ENCODE peak calls at places on chromosomes 12 and 14, in seven cellular contexts. One of them, this sample, is unnamed.

GRCh38 chr12:70994217-70994788 is 73.8 kb upstream of the PTPRR start:
- DNase-seq in MM.1S: no peak
- DNase-seq in HCT116: no peak
- DNase-seq in left ventricle myocardium inferior: no peak
- DNase-seq in mesenchymal stem cell: peak
- DNase-seq in gastrocnemius medialis: no peak
- DNase-seq in GM23248: peak
- DNase-seq in this sample: no peak

GRCh38 chr14:101358320-101358569 is 203.1 kb upstream of the DIO3 start:
- DNase-seq in left ventricle myocardium inferior: no peak
- DNase-seq in gastrocnemius medialis: no peak
- DNase-seq in mesenchymal stem cell: no peak
- DNase-seq in GM23248: no peak
- DNase-seq in MM.1S: no peak
- DNase-seq in HCT116: no peak
- DNase-seq in this sample: no peak

GRCh38 chr12:79689477-79690155 is 1.1 kb downstream of the PAWR start:
- DNase-seq in mesenchymal stem cell: peak
- DNase-seq in HCT116: no peak
- DNase-seq in MM.1S: peak
- DNase-seq in left ventricle myocardium inferior: peak
- DNase-seq in GM23248: peak
- DNase-seq in gastrocnemius medialis: no peak
- DNase-seq in this sample: no peak

GRCh38 chr14:52314521-52315354 is 626 bp downstream of the PTGER2 start:
- DNase-seq in gastrocnemius medialis: no peak
- DNase-seq in GM23248: peak
- DNase-seq in left ventricle myocardium inferior: peak
- DNase-seq in MM.1S: no peak
- DNase-seq in mesenchymal stem cell: peak
- DNase-seq in HCT116: no peak
- DNase-seq in this sample: no peak

GRCh38 chr12:130761537-130762318 is 45.6 kb upstream of the RIMBP2 start:
- DNase-seq in gastrocnemius medialis: no peak
- DNase-seq in mesenchymal stem cell: peak
- DNase-seq in HCT116: peak
- DNase-seq in MM.1S: peak
- DNase-seq in GM23248: peak
- DNase-seq in left ventricle myocardium inferior: peak
- DNase-seq in this sample: no peak

GRCh38 chr12:96233941-96234461 is 39.8 kb downstream of the ELK3 start:
- DNase-seq in HCT116: no peak
- DNase-seq in left ventricle myocardium inferior: peak
- DNase-seq in GM23248: peak
- DNase-seq in gastrocnemius medialis: peak
- DNase-seq in MM.1S: no peak
- DNase-seq in mesenchymal stem cell: no peak
- DNase-seq in this sample: no peak

GRCh38 chr14:60515244-60515695 is 6.3 kb downstream of the SIX6 start:
- DNase-seq in mesenchymal stem cell: no peak
- DNase-seq in gastrocnemius medialis: no peak
- DNase-seq in MM.1S: no peak
- DNase-seq in GM23248: no peak
- DNase-seq in left ventricle myocardium inferior: no peak
- DNase-seq in HCT116: no peak
- DNase-seq in this sample: no peak

GRCh38 chr12:17661250-17661649 is 428.7 kb downstream of the RERGL start:
- DNase-seq in left ventricle myocardium inferior: no peak
- DNase-seq in GM23248: no peak
- DNase-seq in gastrocnemius medialis: no peak
- DNase-seq in HCT116: no peak
- DNase-seq in MM.1S: no peak
- DNase-seq in mesenchymal stem cell: no peak
- DNase-seq in this sample: peak

GRCh38 chr12:50197297-50197727 is 30.1 kb upstream of the CERS5 start:
- DNase-seq in gastrocnemius medialis: no peak
- DNase-seq in GM23248: peak
- DNase-seq in HCT116: no peak
- DNase-seq in left ventricle myocardium inferior: no peak
- DNase-seq in mesenchymal stem cell: no peak
- DNase-seq in MM.1S: no peak
- DNase-seq in this sample: no peak

GRCh38 chr14:89773151-89773550 is 181.4 kb downstream of the EFCAB11 start:
- DNase-seq in mesenchymal stem cell: no peak
- DNase-seq in left ventricle myocardium inferior: no peak
- DNase-seq in GM23248: no peak
- DNase-seq in HCT116: no peak
- DNase-seq in MM.1S: peak
- DNase-seq in gastrocnemius medialis: no peak
- DNase-seq in this sample: no peak

GRCh38 chr14:50225974-50226297 is 5.4 kb downstream of the SOS2 start:
- DNase-seq in HCT116: no peak
- DNase-seq in left ventricle myocardium inferior: no peak
- DNase-seq in GM23248: no peak
- DNase-seq in MM.1S: no peak
- DNase-seq in mesenchymal stem cell: peak
- DNase-seq in gastrocnemius medialis: no peak
- DNase-seq in this sample: no peak

GRCh38 chr12:26135010-26135420 is 10.2 kb upstream of the BHLHE41 start:
- DNase-seq in MM.1S: no peak
- DNase-seq in HCT116: no peak
- DNase-seq in GM23248: peak
- DNase-seq in gastrocnemius medialis: no peak
- DNase-seq in left ventricle myocardium inferior: no peak
- DNase-seq in mesenchymal stem cell: no peak
- DNase-seq in this sample: no peak

GRCh38 chr12:98983647-98984046 is 338.6 kb downstream of the APAF1 start:
- DNase-seq in mesenchymal stem cell: no peak
- DNase-seq in MM.1S: no peak
- DNase-seq in GM23248: peak
- DNase-seq in HCT116: no peak
- DNase-seq in gastrocnemius medialis: no peak
- DNase-seq in left ventricle myocardium inferior: no peak
- DNase-seq in this sample: no peak

GRCh38 chr14:26947265-26947664 is 349.4 kb upstream of the NOVA1 start:
- DNase-seq in gastrocnemius medialis: no peak
- DNase-seq in mesenchymal stem cell: no peak
- DNase-seq in MM.1S: no peak
- DNase-seq in GM23248: no peak
- DNase-seq in HCT116: no peak
- DNase-seq in left ventricle myocardium inferior: no peak
- DNase-seq in this sample: no peak

GRCh38 chr12:103269962-103270361 is 225.8 kb downstream of the C12orf42 start:
- DNase-seq in mesenchymal stem cell: peak
- DNase-seq in GM23248: no peak
- DNase-seq in MM.1S: no peak
- DNase-seq in HCT116: no peak
- DNase-seq in gastrocnemius medialis: no peak
- DNase-seq in left ventricle myocardium inferior: no peak
- DNase-seq in this sample: no peak

GRCh38 chr12:69332815-69333358 is 15.3 kb upstream of the LYZ start:
- DNase-seq in gastrocnemius medialis: no peak
- DNase-seq in GM23248: no peak
- DNase-seq in MM.1S: no peak
- DNase-seq in mesenchymal stem cell: no peak
- DNase-seq in left ventricle myocardium inferior: no peak
- DNase-seq in HCT116: no peak
- DNase-seq in this sample: no peak

GRCh38 chr12:49539406-49540228 is 787 bp downstream of the KCNH3 start:
- DNase-seq in MM.1S: no peak
- DNase-seq in gastrocnemius medialis: no peak
- DNase-seq in mesenchymal stem cell: no peak
- DNase-seq in left ventricle myocardium inferior: no peak
- DNase-seq in GM23248: no peak
- DNase-seq in HCT116: no peak
- DNase-seq in this sample: no peak

GRCh38 chr12:16012086-16012485 is 101.0 kb downstream of the DERA start:
- DNase-seq in GM23248: peak
- DNase-seq in MM.1S: peak
- DNase-seq in mesenchymal stem cell: peak
- DNase-seq in gastrocnemius medialis: peak
- DNase-seq in HCT116: no peak
- DNase-seq in left ventricle myocardium inferior: peak
- DNase-seq in this sample: no peak

GRCh38 chr14:61586539-61587396 is 108.5 kb upstream of the HIF1A start:
- DNase-seq in MM.1S: no peak
- DNase-seq in GM23248: peak
- DNase-seq in mesenchymal stem cell: peak
- DNase-seq in HCT116: no peak
- DNase-seq in gastrocnemius medialis: no peak
- DNase-seq in left ventricle myocardium inferior: no peak
- DNase-seq in this sample: no peak
- H3K27ac ChIP-seq in MM.1S: no peak
- H3K27ac ChIP-seq in GM23248: peak
- H3K27ac ChIP-seq in mesenchymal stem cell: peak
- H3K27ac ChIP-seq in HCT116: no peak
- H3K27ac ChIP-seq in gastrocnemius medialis: peak
- H3K27ac ChIP-seq in left ventricle myocardium inferior: peak
- H3K27ac ChIP-seq in this sample: peak

DNA sequence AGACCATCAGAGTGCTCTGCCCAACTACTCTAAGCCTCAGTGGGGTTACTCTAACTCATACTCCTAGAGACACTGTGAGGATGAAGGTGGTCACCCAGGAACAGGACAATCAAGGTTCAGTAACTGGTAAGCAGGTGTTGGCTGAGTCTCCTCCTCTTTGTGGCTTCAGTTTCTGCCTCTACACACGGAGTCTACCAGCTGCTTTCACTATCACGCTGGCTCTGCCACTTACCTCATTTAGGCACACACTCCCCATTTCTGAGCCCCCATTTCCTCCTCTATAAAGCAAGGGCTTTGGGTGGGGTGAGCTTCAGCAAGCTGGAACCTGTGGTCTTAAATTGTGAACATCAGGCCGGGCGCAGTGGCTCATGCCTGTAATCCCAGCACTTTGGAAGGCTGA is 7.3 kb upstream of the TCHP start:
- DNase-seq in left ventricle myocardium inferior: no peak
- DNase-seq in HCT116: no peak
- DNase-seq in mesenchymal stem cell: no peak
- DNase-seq in gastrocnemius medialis: no peak
- DNase-seq in MM.1S: peak
- DNase-seq in GM23248: no peak
- DNase-seq in this sample: no peak
- H3K27ac ChIP-seq in left ventricle myocardium inferior: no peak
- H3K27ac ChIP-seq in HCT116: no peak
- H3K27ac ChIP-seq in mesenchymal stem cell: no peak
- H3K27ac ChIP-seq in gastrocnemius medialis: no peak
- H3K27ac ChIP-seq in MM.1S: peak
- H3K27ac ChIP-seq in GM23248: no peak
- H3K27ac ChIP-seq in this sample: no peak

GRCh38 chr12:108312073-108312884 is 26.8 kb downstream of the CMKLR1 start:
- DNase-seq in left ventricle myocardium inferior: no peak
- DNase-seq in GM23248: no peak
- DNase-seq in gastrocnemius medialis: no peak
- DNase-seq in HCT116: no peak
- DNase-seq in MM.1S: no peak
- DNase-seq in mesenchymal stem cell: no peak
- DNase-seq in this sample: no peak

GRCh38 chr12:108315486-108316105 is 23.5 kb downstream of the CMKLR1 start:
- DNase-seq in mesenchymal stem cell: no peak
- DNase-seq in HCT116: no peak
- DNase-seq in left ventricle myocardium inferior: no peak
- DNase-seq in gastrocnemius medialis: no peak
- DNase-seq in GM23248: no peak
- DNase-seq in MM.1S: no peak
- DNase-seq in this sample: no peak

GRCh38 chr12:108313236-108313608 is 25.9 kb downstream of the CMKLR1 start:
- DNase-seq in mesenchymal stem cell: no peak
- DNase-seq in GM23248: peak
- DNase-seq in gastrocnemius medialis: no peak
- DNase-seq in HCT116: no peak
- DNase-seq in MM.1S: no peak
- DNase-seq in left ventricle myocardium inferior: no peak
- DNase-seq in this sample: no peak

GRCh38 chr12:108312885-108313203 is 26.3 kb downstream of the CMKLR1 start:
- DNase-seq in HCT116: no peak
- DNase-seq in mesenchymal stem cell: no peak
- DNase-seq in GM23248: peak
- DNase-seq in left ventricle myocardium inferior: peak
- DNase-seq in MM.1S: no peak
- DNase-seq in gastrocnemius medialis: no peak
- DNase-seq in this sample: no peak

DNA sequence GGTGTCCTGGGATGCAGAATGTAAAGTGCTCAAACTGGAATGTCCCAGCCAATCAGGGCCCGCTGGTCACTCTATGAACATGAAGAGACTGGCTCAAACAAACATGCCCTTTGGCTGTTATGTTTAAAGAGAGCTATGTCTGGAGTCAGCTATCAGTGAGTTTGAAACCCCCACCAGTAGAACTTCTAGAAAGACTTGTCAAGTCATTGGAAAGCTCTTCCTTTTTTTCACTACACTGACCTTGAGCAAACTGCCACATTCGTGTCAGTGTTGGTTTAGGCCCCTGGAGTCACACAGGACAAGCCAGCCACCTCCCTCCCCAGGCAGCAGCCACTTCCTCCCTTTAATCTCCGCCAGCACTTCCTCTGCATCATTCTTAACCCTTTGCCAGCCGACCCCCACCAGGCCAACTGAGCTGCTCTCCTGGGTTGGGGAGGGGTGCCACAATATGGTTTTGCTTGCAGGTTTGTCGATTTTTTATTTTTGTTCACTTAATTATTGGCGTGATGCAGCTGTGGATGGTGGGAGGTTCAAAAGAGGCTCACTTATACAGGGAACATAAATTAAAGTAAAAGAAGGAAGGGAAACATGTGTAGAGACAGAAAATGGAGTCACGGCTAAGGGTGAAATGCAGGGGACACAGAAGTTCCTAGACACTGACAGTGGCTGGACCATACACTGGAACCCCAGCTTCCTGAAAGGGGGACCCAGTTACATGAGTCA is 25.3 kb downstream of the CMKLR1 start:
- DNase-seq in HCT116: no peak
- DNase-seq in MM.1S: no peak
- DNase-seq in mesenchymal stem cell: no peak
- DNase-seq in GM23248: no peak
- DNase-seq in left ventricle myocardium inferior: no peak
- DNase-seq in gastrocnemius medialis: no peak
- DNase-seq in this sample: no peak
- H3K27ac ChIP-seq in HCT116: no peak
- H3K27ac ChIP-seq in MM.1S: no peak
- H3K27ac ChIP-seq in mesenchymal stem cell: no peak
- H3K27ac ChIP-seq in GM23248: no peak
- H3K27ac ChIP-seq in left ventricle myocardium inferior: peak
- H3K27ac ChIP-seq in gastrocnemius medialis: peak
- H3K27ac ChIP-seq in this sample: no peak

DNA sequence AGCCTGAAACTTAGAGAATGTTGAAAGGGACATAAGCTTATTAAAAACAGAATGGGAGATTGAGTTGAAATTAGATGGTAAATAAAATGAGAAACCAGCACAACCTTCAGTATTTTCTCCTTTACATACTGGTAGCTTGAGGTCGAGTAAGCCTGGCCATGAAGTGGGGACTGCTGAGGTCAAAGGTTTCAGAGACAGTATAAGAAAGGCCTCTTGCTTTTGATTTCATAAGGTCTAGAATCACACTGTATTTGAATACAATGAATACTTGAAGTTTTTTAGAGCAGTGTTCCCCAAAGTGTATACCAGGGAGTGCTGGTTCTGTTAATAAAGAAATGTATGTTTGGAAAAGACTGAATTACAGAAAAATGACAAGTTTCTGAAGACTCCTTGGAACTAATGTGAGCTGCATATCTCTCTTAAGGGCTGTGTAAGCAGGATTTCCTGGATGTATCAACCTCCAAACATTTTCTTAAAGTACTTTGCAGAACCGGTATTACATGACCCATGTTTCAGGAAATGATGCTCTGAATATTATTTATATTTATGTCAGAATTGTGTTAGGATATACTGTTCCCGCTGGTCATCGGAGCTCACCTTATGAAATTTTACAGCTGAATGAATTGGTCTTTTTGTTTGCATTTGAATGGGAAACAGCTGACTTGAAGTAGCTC is 85.0 kb downstream of the AKAP6 start:
- DNase-seq in mesenchymal stem cell: no peak
- DNase-seq in MM.1S: no peak
- DNase-seq in GM23248: no peak
- DNase-seq in gastrocnemius medialis: no peak
- DNase-seq in left ventricle myocardium inferior: no peak
- DNase-seq in HCT116: no peak
- DNase-seq in this sample: no peak
- H3K27ac ChIP-seq in mesenchymal stem cell: no peak
- H3K27ac ChIP-seq in MM.1S: peak
- H3K27ac ChIP-seq in GM23248: no peak
- H3K27ac ChIP-seq in gastrocnemius medialis: no peak
- H3K27ac ChIP-seq in left ventricle myocardium inferior: peak
- H3K27ac ChIP-seq in HCT116: no peak
- H3K27ac ChIP-seq in this sample: peak

This sample was measured in epithelial cell of prostate.